ENCODE peak calls at places on chromosomes 16 and 17, in five cellular contexts. One of them, this sample, is unnamed.

GRCh38 chr16:14649816-14650215 is 17.1 kb downstream of the BFAR start:
- DNase-seq in stomach: no peak
- DNase-seq in heart right ventricle: no peak
- DNase-seq in esophagus squamous epithelium: no peak
- DNase-seq in thoracic aorta: no peak
- DNase-seq in this sample: no peak

GRCh38 chr17:3976675-3977171 is 12.5 kb upstream of the ATP2A3 start:
- DNase-seq in heart right ventricle: peak; percentile 89
- DNase-seq in stomach: peak; percentile 98
- DNase-seq in thoracic aorta: peak; percentile 47
- DNase-seq in esophagus squamous epithelium: no peak
- DNase-seq in this sample: peak; percentile 94

GRCh38 chr17:43928606-43929005 is 13.7 kb downstream of the PPY start:
- DNase-seq in esophagus squamous epithelium: no peak
- DNase-seq in stomach: no peak
- DNase-seq in thoracic aorta: no peak
- DNase-seq in heart right ventricle: no peak
- DNase-seq in this sample: no peak

GRCh38 chr17:17300624-17301568 is 2.3 kb upstream of the NT5M start:
- DNase-seq in heart right ventricle: peak; percentile 44
- DNase-seq in stomach: peak; percentile 55
- DNase-seq in thoracic aorta: no peak
- DNase-seq in esophagus squamous epithelium: no peak
- DNase-seq in this sample: peak; percentile 71

GRCh38 chr16:86631441-86631840 is 53.1 kb downstream of the FOXL1 start:
- DNase-seq in stomach: no peak
- DNase-seq in thoracic aorta: no peak
- DNase-seq in esophagus squamous epithelium: no peak
- DNase-seq in heart right ventricle: no peak
- DNase-seq in this sample: no peak

GRCh38 chr16:86979984-86980553 is 337.1 kb downstream of the C16orf95 start:
- DNase-seq in heart right ventricle: no peak
- DNase-seq in stomach: no peak
- DNase-seq in thoracic aorta: no peak
- DNase-seq in esophagus squamous epithelium: no peak
- DNase-seq in this sample: no peak

GRCh38 chr16:67229906-67230808 is 3.2 kb downstream of the TMEM208 start:
- DNase-seq in heart right ventricle: no peak
- DNase-seq in stomach: no peak
- DNase-seq in thoracic aorta: no peak
- DNase-seq in esophagus squamous epithelium: no peak
- DNase-seq in this sample: peak; percentile 34

GRCh38 chr17:48484256-48484655 is 46.6 kb downstream of the HOXB1 start:
- DNase-seq in heart right ventricle: no peak
- DNase-seq in thoracic aorta: no peak
- DNase-seq in stomach: no peak
- DNase-seq in esophagus squamous epithelium: no peak
- DNase-seq in this sample: no peak

GRCh38 chr16:57526498-57526897 is 9.9 kb downstream of the CCDC102A start:
- DNase-seq in esophagus squamous epithelium: no peak
- DNase-seq in stomach: no peak
- DNase-seq in thoracic aorta: no peak
- DNase-seq in heart right ventricle: no peak
- DNase-seq in this sample: no peak

GRCh38 chr17:74454197-74455024 is 12.0 kb upstream of the CD300A start:
- DNase-seq in stomach: no peak
- DNase-seq in thoracic aorta: peak; percentile 74
- DNase-seq in esophagus squamous epithelium: no peak
- DNase-seq in heart right ventricle: peak; percentile 95
- DNase-seq in this sample: peak; percentile 92

GRCh38 chr17:64032081-64032480 is 11.6 kb upstream of the ICAM2 start:
- DNase-seq in heart right ventricle: no peak
- DNase-seq in thoracic aorta: no peak
- DNase-seq in esophagus squamous epithelium: no peak
- DNase-seq in stomach: no peak
- DNase-seq in this sample: no peak

GRCh38 chr17:2337811-2338657 is 733 bp downstream of the SGSM2 start:
- DNase-seq in stomach: peak; percentile 79
- DNase-seq in thoracic aorta: no peak
- DNase-seq in heart right ventricle: peak; percentile 70
- DNase-seq in esophagus squamous epithelium: no peak
- DNase-seq in this sample: peak; percentile 83

GRCh38 chr17:35086931-35087573 is 23.5 kb upstream of the RFFL start:
- DNase-seq in esophagus squamous epithelium: no peak
- DNase-seq in heart right ventricle: no peak
- DNase-seq in thoracic aorta: no peak
- DNase-seq in stomach: no peak
- DNase-seq in this sample: no peak

DNA sequence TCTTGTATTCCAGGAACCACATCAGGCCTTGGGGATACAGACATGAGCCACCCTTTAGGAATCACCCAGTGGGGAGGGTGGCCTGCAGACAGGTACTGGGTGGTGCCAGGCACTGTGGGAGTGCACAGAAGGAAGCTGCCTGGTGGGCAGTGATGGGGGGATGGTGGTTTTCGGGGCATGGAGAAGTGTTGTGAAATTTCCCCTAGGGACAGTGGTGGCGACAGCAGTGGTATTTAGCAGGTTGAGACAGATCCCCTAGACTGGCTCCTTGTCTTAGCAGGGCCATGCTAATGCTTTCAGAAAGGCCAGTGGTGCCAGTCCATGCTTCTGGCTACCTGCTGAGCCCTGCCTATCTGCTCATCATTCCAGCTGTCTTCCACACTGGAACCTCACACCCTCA is 129.6 kb downstream of the SPACA3 start:
- DNase-seq in heart right ventricle: no peak
- DNase-seq in esophagus squamous epithelium: no peak
- DNase-seq in stomach: no peak
- DNase-seq in thoracic aorta: no peak
- DNase-seq in this sample: no peak
- H3K4me3 ChIP-seq in heart right ventricle: no peak overlapping the region
- H3K4me3 ChIP-seq in esophagus squamous epithelium: no peak overlapping the region
- H3K4me3 ChIP-seq in stomach: no peak overlapping the region
- H3K4me3 ChIP-seq in thoracic aorta: no peak overlapping the region
- H3K4me3 ChIP-seq in this sample: no peak overlapping the region

DNA sequence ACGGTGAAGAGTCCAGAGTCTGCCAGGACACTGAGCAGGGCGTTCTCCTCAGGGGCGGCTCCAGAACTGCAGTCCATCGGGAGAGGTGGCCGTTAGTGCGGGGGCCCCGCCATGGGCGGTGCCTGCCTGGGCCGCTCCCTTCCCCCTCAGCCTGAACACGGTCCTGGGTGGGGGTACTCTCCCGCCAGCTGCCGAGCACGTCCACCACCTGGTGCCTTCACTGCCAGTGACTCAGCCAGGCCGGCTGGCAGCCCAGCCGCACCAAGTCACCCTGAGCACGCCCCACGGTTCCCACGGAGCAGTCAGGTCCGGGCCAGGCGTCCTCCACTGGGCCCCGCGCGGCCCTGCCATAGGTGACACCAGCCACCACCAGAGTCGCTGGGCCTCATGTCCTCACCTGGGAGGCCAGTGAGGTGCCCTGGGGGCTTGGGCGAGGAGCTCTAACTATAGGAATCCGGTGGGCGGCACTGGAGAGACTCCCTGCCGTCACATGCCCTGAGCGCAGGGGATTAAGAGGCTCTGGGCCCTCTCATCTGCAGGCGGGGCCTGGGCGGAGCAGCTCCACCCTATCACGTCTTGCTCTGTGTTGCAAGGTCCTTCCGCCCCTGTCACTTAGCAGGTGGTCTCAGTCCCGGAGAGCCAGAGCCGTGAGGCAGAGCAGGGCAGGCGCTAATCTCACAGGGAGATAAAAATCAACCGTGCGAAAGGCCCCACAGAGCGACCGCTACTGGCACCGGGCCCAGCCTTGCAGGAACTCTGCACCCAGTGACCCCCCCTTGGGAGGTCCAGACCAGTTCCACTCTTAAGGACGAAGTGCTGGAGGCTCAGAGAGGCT is 14.3 kb downstream of the PIEZO1 start:
- DNase-seq in thoracic aorta: no peak
- DNase-seq in stomach: peak; percentile 40
- DNase-seq in heart right ventricle: peak; percentile 74
- DNase-seq in esophagus squamous epithelium: no peak
- DNase-seq in this sample: peak; percentile 85
- H3K4me1 ChIP-seq in thoracic aorta: peaks cover 60% of the 10 kb centered on the region
- H3K4me1 ChIP-seq in stomach: peaks cover 98% of the 10 kb centered on the region
- H3K4me1 ChIP-seq in heart right ventricle: peaks cover 74% of the 10 kb centered on the region
- H3K4me1 ChIP-seq in esophagus squamous epithelium: peaks cover 94% of the 10 kb centered on the region
- H3K4me1 ChIP-seq in this sample: peaks cover 64% of the 10 kb centered on the region

GRCh38 chr17:78211032-78211431 is 3.0 kb upstream of the BIRC5 start:
- DNase-seq in esophagus squamous epithelium: no peak
- DNase-seq in heart right ventricle: no peak
- DNase-seq in thoracic aorta: no peak
- DNase-seq in stomach: no peak
- DNase-seq in this sample: no peak

GRCh38 chr17:78214016-78214705 is at the start of gene BIRC5:
- DNase-seq in stomach: peak; percentile 91
- DNase-seq in esophagus squamous epithelium: peak; percentile 60
- DNase-seq in thoracic aorta: peak; percentile 66
- DNase-seq in heart right ventricle: peak; percentile 91
- DNase-seq in this sample: peak; percentile 92

GRCh38 chr17:78219396-78220150 is 5.5 kb downstream of the BIRC5 start:
- DNase-seq in esophagus squamous epithelium: no peak
- DNase-seq in heart right ventricle: no peak
- DNase-seq in thoracic aorta: no peak
- DNase-seq in stomach: no peak
- DNase-seq in this sample: no peak

GRCh38 chr17:78210111-78210510 is 3.9 kb upstream of the BIRC5 start:
- DNase-seq in thoracic aorta: no peak
- DNase-seq in stomach: no peak
- DNase-seq in heart right ventricle: no peak
- DNase-seq in esophagus squamous epithelium: no peak
- DNase-seq in this sample: no peak

GRCh38 chr17:78214706-78215061 is 631 bp downstream of the BIRC5 start:
- DNase-seq in thoracic aorta: no peak
- DNase-seq in heart right ventricle: no peak
- DNase-seq in esophagus squamous epithelium: no peak
- DNase-seq in stomach: no peak
- DNase-seq in this sample: no peak
- H3K4me3 ChIP-seq in thoracic aorta: no peak overlapping the region
- H3K4me3 ChIP-seq in heart right ventricle: no peak overlapping the region
- H3K4me3 ChIP-seq in esophagus squamous epithelium: peak overlapping the region; percentile 60
- H3K4me3 ChIP-seq in stomach: peak overlapping the region; percentile 40
- H3K4me3 ChIP-seq in this sample: no peak overlapping the region

GRCh38 chr17:55845385-55845784 is 94.5 kb downstream of the PCTP start:
- DNase-seq in heart right ventricle: peak; percentile 51
- DNase-seq in esophagus squamous epithelium: no peak
- DNase-seq in stomach: peak; percentile 39
- DNase-seq in thoracic aorta: peak; percentile 2
- DNase-seq in this sample: peak; percentile 50
- H3K4me1 ChIP-seq in heart right ventricle: no peaks in the 10 kb centered on the region
- H3K4me1 ChIP-seq in esophagus squamous epithelium: peaks cover 6% of the 10 kb centered on the region
- H3K4me1 ChIP-seq in stomach: peaks cover 9% of the 10 kb centered on the region
- H3K4me1 ChIP-seq in thoracic aorta: peaks cover 8% of the 10 kb centered on the region
- H3K4me1 ChIP-seq in this sample: no peaks in the 10 kb centered on the region

DNA sequence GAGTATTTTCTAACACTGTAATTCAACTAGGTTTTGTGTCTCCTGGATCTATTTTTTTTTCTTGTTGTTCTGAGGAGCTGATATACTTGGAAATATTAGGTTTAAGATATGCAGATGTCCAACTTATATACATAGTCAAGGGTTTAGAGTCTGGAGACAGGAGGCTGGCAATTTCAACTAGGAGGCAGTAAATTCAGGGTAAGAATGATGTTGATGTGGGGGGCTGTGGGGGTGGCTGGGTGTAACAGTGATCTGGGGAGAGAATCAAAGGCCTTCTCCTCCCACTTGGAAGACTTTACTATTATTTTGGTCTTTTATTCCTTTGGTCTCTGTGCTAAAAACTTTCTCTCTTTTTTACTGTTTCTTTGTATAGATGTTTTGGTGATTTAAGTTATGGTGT is 88.0 kb downstream of the MAP2K6 start:
- DNase-seq in thoracic aorta: no peak
- DNase-seq in stomach: no peak
- DNase-seq in esophagus squamous epithelium: no peak
- DNase-seq in heart right ventricle: no peak
- DNase-seq in this sample: no peak
- H3K4me3 ChIP-seq in thoracic aorta: peak overlapping the region; percentile 36
- H3K4me3 ChIP-seq in stomach: peak overlapping the region; percentile 28
- H3K4me3 ChIP-seq in esophagus squamous epithelium: no peak overlapping the region
- H3K4me3 ChIP-seq in heart right ventricle: no peak overlapping the region
- H3K4me3 ChIP-seq in this sample: no peak overlapping the region